ENCODE peak calls at places on chromosomes 6 and 20, in nine cellular contexts. A, N, V, D, M, K, U, G and C are unnamed samples.

GRCh38 chr6:11798096-11798495 is 19.5 kb upstream of the ADTRP start:
- DNase-seq in D (no peak), K (no peak), G (no peak), U (no peak), A (no peak), N (no peak), V (no peak), M (no peak), C (peak)

GRCh38 chr20:57396212-57396611 is 5.0 kb downstream of the RBM38 start:
- DNase-seq in M (no peak), N (no peak), A (no peak), G (no peak), K (no peak), V (no peak), D (no peak), U (no peak), C (no peak)

GRCh38 chr6:94636780-94637385 is 940.5 kb upstream of the MANEA start:
- DNase-seq in G (peak), K (peak), U (no peak), N (peak), D (no peak), V (no peak), M (no peak), A (peak), C (no peak)

GRCh38 chr6:11354019-11354418 is 121.6 kb upstream of the NEDD9 start:
- DNase-seq in D (no peak), V (peak), A (no peak), U (no peak), M (peak), G (peak), K (no peak), N (no peak), C (peak)

GRCh38 chr20:50772418-50773185 is 22.3 kb upstream of the BCAS4 start:
- DNase-seq in G (no peak), U (peak), A (no peak), V (no peak), M (no peak), K (no peak), D (no peak), N (no peak), C (no peak)

GRCh38 chr6:11538799-11539468 is 1.4 kb downstream of the TMEM170B start:
- DNase-seq in K (no peak), G (no peak), M (peak), A (no peak), D (no peak), N (no peak), V (no peak), U (no peak), C (no peak)

GRCh38 chr6:11317885-11318771 is 85.7 kb upstream of the NEDD9 start:
- DNase-seq in A (peak), G (peak), N (peak), U (peak), K (peak), V (peak), M (peak), D (no peak), C (peak)

GRCh38 chr6:135506270-135506997 is 8.9 kb upstream of the AHI1 start:
- DNase-seq in U (no peak), A (no peak), V (no peak), K (peak), M (peak), D (no peak), N (no peak), G (no peak), C (peak)

GRCh38 chr6:11023032-11023431 is 21.1 kb downstream of the ELOVL2 start:
- DNase-seq in U (no peak), G (no peak), A (no peak), N (no peak), V (no peak), K (no peak), M (no peak), D (no peak), C (no peak)

GRCh38 chr6:44076016-44076365 is 51.3 kb downstream of the MRPL14 start:
- DNase-seq in M (no peak), G (no peak), A (no peak), V (no peak), K (no peak), N (no peak), U (no peak), D (no peak), C (no peak)

GRCh38 chr6:155100087-155100486 is 105.0 kb downstream of the TIAM2 start:
- DNase-seq in K (no peak), N (no peak), V (no peak), U (no peak), M (no peak), G (no peak), A (no peak), D (no peak), C (no peak)

GRCh38 chr6:76792394-76792793 is 670.9 kb downstream of the HTR1B start:
- DNase-seq in V (no peak), M (no peak), G (peak), A (no peak), U (no peak), K (no peak), D (no peak), N (no peak), C (peak)

GRCh38 chr20:32091888-32092346 is 17.6 kb upstream of the TM9SF4 start:
- DNase-seq in N (peak), D (peak), M (peak), V (peak), G (no peak), K (peak), A (peak), U (peak), C (peak)

GRCh38 chr6:5950448-5950847 is 56.3 kb downstream of the NRN1 start:
- DNase-seq in V (peak), U (no peak), D (no peak), G (no peak), N (peak), M (no peak), K (peak), A (peak), C (no peak)

GRCh38 chr6:140923048-140923447 is 1209.7 kb upstream of the GJE1 start:
- DNase-seq in D (no peak), N (no peak), G (no peak), M (no peak), A (no peak), K (no peak), V (no peak), U (no peak), C (no peak)

GRCh38 chr20:37627767-37628130 is 66.1 kb upstream of the CTNNBL1 start:
- DNase-seq in M (no peak), D (no peak), A (no peak), V (no peak), U (no peak), N (no peak), G (no peak), K (no peak), C (no peak)

GRCh38 chr6:1704711-1705110 is 95.0 kb downstream of the FOXC1 start:
- DNase-seq in M (no peak), N (no peak), D (no peak), A (no peak), K (no peak), V (no peak), G (no peak), U (no peak), C (no peak)

GRCh38 chr6:43013020-43013842 is 515 bp downstream of the MEA1 start:
- DNase-seq in K (peak), D (no peak), G (no peak), N (no peak), U (no peak), A (peak), V (peak), M (no peak), C (no peak)

GRCh38 chr6:56040271-56040670 is 164.9 kb upstream of the BMP5 start:
- DNase-seq in G (no peak), A (no peak), K (no peak), M (no peak), V (no peak), N (no peak), D (no peak), U (no peak), C (peak)

GRCh38 chr6:35919827-35920751 is 809 bp downstream of the SRPK1 start:
- DNase-seq in N (no peak), G (no peak), M (peak), D (peak), U (peak), K (peak), V (peak), A (peak), C (peak)

GRCh38 chr20:40016884-40017283 is 672.2 kb downstream of the MAFB start:
- DNase-seq in U (no peak), G (no peak), A (no peak), D (no peak), M (no peak), N (no peak), V (no peak), K (no peak), C (no peak)

GRCh38 chr20:49320460-49320859 is 42.6 kb upstream of the ZNFX1 start:
- DNase-seq in V (no peak), D (no peak), K (peak), N (peak), G (no peak), M (no peak), A (peak), U (no peak), C (peak)

GRCh38 chr6:52691718-52692117 is 20.8 kb downstream of the TMEM14A start:
- DNase-seq in A (no peak), G (no peak), K (no peak), N (no peak), M (no peak), D (no peak), U (no peak), V (no peak), C (peak)

GRCh38 chr6:25968769-25969168 is 6.2 kb downstream of the TRIM38 start:
- DNase-seq in A (no peak), N (no peak), M (no peak), G (no peak), K (no peak), V (no peak), D (no peak), U (no peak), C (peak)

GRCh38 chr6:6915813-6916547 is 191.8 kb upstream of the RREB1 start:
- DNase-seq in A (no peak), U (no peak), K (no peak), M (no peak), D (no peak), V (no peak), N (no peak), G (no peak), C (peak)

GRCh38 chr6:152246554-152247337 is 390.4 kb downstream of the SYNE1 start:
- DNase-seq in A (no peak), M (no peak), U (no peak), G (no peak), K (no peak), N (no peak), V (no peak), D (no peak), C (peak)